ENCODE peak calls at places on chromosomes 13 and 19, in five cellular contexts. J, Y, O, Q and R are unnamed samples.

GRCh38 chr19:39934584-39935233 is at the start of gene FCGBP:
- DNase-seq in J (no peak), Y (no peak), O (peak; percentile 66), Q (peak; percentile 90), R (no peak)

GRCh38 chr19:2561895-2562294 is 86.0 kb downstream of the GADD45B start:
- DNase-seq in J (peak; percentile 92), Y (no peak), O (no peak), Q (no peak), R (peak; percentile 43)

GRCh38 chr19:32176591-32176990 is 168.8 kb upstream of the ZNF507 start:
- DNase-seq in J (no peak), Y (no peak), O (no peak), Q (no peak), R (no peak)

GRCh38 chr19:29311391-29311790 is 98.4 kb upstream of the UQCRFS1 start:
- DNase-seq in J (no peak), Y (no peak), O (no peak), Q (no peak), R (no peak)

GRCh38 chr19:16025108-16026101 is 50.9 kb upstream of the TPM4 start:
- DNase-seq in J (no peak), Y (no peak), O (peak; percentile 54), Q (peak; percentile 54), R (peak; percentile 54)

GRCh38 chr13:36998624-36999041 is 507 bp downstream of the ALG5 start:
- DNase-seq in J (no peak), Y (peak; percentile 9), O (no peak), Q (peak; percentile 57), R (peak; percentile 58)

GRCh38 chr19:36547001-36547732 is 19.1 kb upstream of the ZNF260 start:
- DNase-seq in J (no peak), Y (no peak), O (no peak), Q (no peak), R (no peak)

GRCh38 chr13:48393030-48393697 is 19.7 kb downstream of the LPAR6 start:
- DNase-seq in J (no peak), Y (no peak), O (no peak), Q (no peak), R (no peak)

GRCh38 chr19:38004505-38005223 is 97.7 kb downstream of the SIPA1L3 start:
- DNase-seq in J (peak; percentile 95), Y (peak; percentile 66), O (peak; percentile 55), Q (no peak), R (no peak)

GRCh38 chr19:54882758-54883157 is 8.7 kb downstream of the FCAR start:
- DNase-seq in J (peak; percentile 35), Y (no peak), O (no peak), Q (no peak), R (no peak)

GRCh38 chr13:48561461-48562224 is 28.8 kb upstream of the RCBTB2 start:
- DNase-seq in J (no peak), Y (no peak), O (no peak), Q (no peak), R (no peak)

GRCh38 chr19:21833733-21834132 is 2.2 kb downstream of the ZNF43 start:
- DNase-seq in J (no peak), Y (no peak), O (no peak), Q (no peak), R (no peak)

GRCh38 chr13:59211636-59212035 is 952.1 kb downstream of the DIAPH3 start:
- DNase-seq in J (no peak), Y (no peak), O (no peak), Q (no peak), R (no peak)

GRCh38 chr13:22232186-22232585 is 561.3 kb downstream of the FGF9 start:
- DNase-seq in J (no peak), Y (no peak), O (no peak), Q (no peak), R (no peak)

GRCh38 chr13:113980489-113981064 is 6.7 kb upstream of the C13orf46 start:
- DNase-seq in J (no peak), Y (peak; percentile 10), O (no peak), Q (peak; percentile 28), R (no peak)

GRCh38 chr19:49929121-49929610 is at the start of the genes ATF5 and NUP62:
- DNase-seq in J (peak; percentile 46), Y (peak; percentile 90), O (peak; percentile 90), Q (peak; percentile 91), R (peak; percentile 88)
- H3K36me3 ChIP-seq in J (peaks cover 25% of the 10 kb centered on the region), Y (no peaks in the 10 kb centered on the region), O (peaks cover 34% of the 10 kb centered on the region), Q (peaks cover 14% of the 10 kb centered on the region), R (peaks cover 31% of the 10 kb centered on the region)

GRCh38 chr13:66427330-66427990 is 802.7 kb downstream of the PCDH9 start:
- DNase-seq in J (no peak), Y (no peak), O (no peak), Q (no peak), R (no peak)
- TF ChIP-seq POLR2A in J (no peak), Y (no peak), O (no peak), Q (no peak), R (no peak)

DNA sequence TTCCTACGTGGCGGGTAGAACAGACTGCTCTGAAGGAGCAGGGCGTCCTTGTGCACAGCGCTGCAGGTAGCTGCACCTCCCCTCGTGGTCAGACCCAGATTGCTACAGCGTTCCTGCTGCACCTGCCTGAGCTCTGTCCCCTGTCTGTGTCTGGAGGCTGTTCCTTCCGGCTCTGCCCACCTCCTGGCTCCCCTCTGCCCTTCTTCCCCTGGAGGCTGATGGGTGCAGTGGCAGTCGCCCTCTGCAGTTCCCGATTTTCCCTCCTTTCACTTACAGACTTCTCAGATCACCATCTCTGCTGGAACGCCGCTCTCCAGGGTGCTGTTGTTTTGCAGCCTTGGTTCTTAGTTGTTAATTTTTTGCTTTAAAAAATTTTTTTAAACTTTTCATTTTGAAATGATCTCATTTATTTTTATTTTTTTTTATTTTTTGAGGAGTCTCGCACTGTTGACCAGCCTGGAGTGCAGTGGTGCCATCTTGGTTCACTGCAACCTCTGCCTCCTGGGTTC is 53.6 kb downstream of the SMARCA4 start:
- DNase-seq in J (no peak), Y (no peak), O (no peak), Q (no peak), R (no peak)
- H3K36me3 ChIP-seq in J (peaks cover 34% of the 10 kb centered on the region), Y (peaks cover 55% of the 10 kb centered on the region), O (peaks cover 100% of the 10 kb centered on the region), Q (peaks cover 100% of the 10 kb centered on the region), R (no peaks in the 10 kb centered on the region)

DNA sequence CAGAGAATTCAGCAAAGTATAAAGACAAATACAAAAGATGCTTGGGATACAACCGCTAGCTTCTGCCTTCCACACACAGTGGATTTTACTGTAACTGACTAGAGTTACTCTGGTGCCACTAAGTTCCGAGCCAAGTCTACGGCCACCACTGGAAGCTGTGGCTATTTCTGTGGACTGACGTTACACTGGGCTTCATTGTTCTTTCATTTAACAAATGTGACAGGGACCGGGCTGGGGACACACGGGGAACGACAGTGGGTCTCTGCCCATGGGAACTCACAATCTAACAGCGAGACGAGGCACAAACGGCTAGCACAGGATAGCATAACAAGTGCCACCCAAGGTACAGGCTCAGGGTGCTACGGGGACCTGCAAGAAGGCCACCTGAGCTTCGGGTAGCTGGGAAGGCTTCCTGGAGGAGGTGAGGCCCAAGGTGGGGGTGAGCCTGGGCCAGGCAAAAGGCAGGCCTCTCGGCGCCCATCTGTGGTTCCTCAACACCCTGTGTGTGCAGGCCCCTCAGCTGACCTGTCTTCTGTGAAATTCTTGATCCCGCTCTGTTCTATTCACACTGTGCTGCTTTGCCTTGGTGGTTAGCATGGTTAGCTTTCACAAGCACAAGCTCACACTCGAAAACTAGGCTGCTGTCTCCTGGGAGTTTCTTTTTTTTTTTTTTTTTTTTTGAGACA is 10.3 kb upstream of the IL4I1 start:
- DNase-seq in J (peak; percentile 85), Y (no peak), O (no peak), Q (no peak), R (no peak)
- TF ChIP-seq POLR2A in J (peak; percentile 54), Y (no peak), O (no peak), Q (no peak), R (no peak)

GRCh38 chr19:13959962-13960862 is 7.9 kb downstream of the DCAF15 start:
- DNase-seq in J (no peak), Y (no peak), O (no peak), Q (no peak), R (no peak)
- H3K36me3 ChIP-seq in J (no peaks in the 10 kb centered on the region), Y (peaks cover 34% of the 10 kb centered on the region), O (peaks cover 100% of the 10 kb centered on the region), Q (peaks cover 93% of the 10 kb centered on the region), R (no peaks in the 10 kb centered on the region)

GRCh38 chr19:19033426-19034203 is at the start of the genes ARMC6 and SUGP2:
- DNase-seq in J (peak; percentile 76), Y (peak; percentile 82), O (peak; percentile 88), Q (peak; percentile 92), R (peak; percentile 92)
- TF ChIP-seq POLR2A in J (peak; percentile 84), Y (no peak), O (no peak), Q (peak; percentile 56), R (peak; percentile 81)

GRCh38 chr13:29538625-29538976 is 56.9 kb downstream of the SLC7A1 start:
- DNase-seq in J (no peak), Y (no peak), O (no peak), Q (no peak), R (no peak)
- H3K36me3 ChIP-seq in J (peaks cover 5% of the 10 kb centered on the region), Y (no peaks in the 10 kb centered on the region), O (peaks cover 16% of the 10 kb centered on the region), Q (no peaks in the 10 kb centered on the region), R (no peaks in the 10 kb centered on the region)

DNA sequence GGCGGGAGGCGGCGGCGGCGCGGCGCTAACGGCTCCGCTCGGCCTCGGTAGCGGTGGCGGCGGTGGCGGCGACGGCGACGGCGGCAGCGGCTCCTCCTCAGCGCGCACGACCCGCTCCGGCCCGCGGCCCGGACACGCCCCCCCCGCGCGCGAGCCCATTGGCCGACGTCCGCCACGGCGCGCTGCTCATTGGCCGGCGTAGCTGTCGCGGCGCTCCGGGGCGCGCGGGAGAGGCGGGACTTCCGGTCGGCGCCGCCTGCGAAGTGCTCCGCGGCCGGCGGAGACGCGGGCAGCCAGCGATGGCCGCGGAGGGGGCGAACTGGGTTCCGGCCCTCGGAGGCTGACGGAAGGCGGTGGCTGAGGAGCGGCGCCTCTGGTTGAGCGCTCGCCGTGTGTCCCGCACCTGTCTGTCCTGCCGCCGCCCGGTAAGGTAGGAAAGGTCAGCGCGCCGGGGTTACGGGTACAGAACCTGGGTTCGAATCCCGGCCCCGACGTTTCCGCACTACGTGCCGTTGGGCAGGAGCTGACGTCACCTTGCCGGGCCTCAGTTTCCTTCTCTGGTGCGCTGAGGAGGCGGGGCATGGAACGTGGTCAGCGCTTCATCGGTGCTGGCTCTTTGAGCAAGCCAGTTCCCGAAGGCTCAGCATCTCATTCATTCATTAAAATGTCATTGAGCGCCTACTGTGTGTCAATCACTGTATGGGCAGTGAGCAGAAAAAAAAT is at the start of gene ELAVL1:
- DNase-seq in J (no peak), Y (peak; percentile 89), O (peak; percentile 93), Q (peak; percentile 95), R (peak; percentile 92)
- TF ChIP-seq POLR2A in J (peak; percentile 98), Y (no peak), O (no peak), Q (peak; percentile 59), R (peak; percentile 68)

DNA sequence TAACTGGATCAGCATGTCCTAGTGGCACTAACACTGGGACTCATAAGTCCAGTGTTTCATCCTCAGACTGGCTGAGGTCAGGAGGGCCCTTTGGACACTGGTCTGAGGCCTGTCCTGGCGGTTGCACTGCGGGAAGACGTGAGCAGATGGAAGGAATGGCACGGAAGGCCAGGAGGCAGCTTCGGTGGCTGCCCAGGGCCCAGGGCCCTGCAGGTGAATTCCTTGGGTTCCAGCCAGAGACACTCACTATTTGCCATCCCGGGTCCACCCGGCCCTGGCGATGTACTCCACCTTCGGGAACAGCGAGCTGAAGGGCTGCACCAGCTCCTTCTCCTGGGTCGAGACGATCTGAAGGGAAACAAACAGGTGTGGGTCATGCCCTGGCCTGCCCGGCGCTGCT is 26.3 kb downstream of the DPP9 start:
- DNase-seq in J (no peak), Y (no peak), O (no peak), Q (no peak), R (no peak)
- H3K36me3 ChIP-seq in J (peaks cover 21% of the 10 kb centered on the region), Y (peaks cover 88% of the 10 kb centered on the region), O (peaks cover 100% of the 10 kb centered on the region), Q (peaks cover 97% of the 10 kb centered on the region), R (peaks cover 86% of the 10 kb centered on the region)